ENCODE peak calls at places on chromosomes 16 and 17, in six cellular contexts. T, D, K, X, S and A are unnamed samples.

GRCh38 chr16:62190426-62190825 is 154.2 kb upstream of the CDH8 start:
- DNase-seq in T (no peak), D (peak; percentile 43), K (no peak), X (no peak), S (peak; percentile 9), A (peak; percentile 3)

GRCh38 chr16:20707461-20707860 is 10.0 kb upstream of the ACSM1 start:
- DNase-seq in T (no peak), D (no peak), K (no peak), X (no peak), S (no peak), A (no peak)

GRCh38 chr16:8866118-8866883 is 2.5 kb downstream of the CARHSP1 start:
- DNase-seq in T (peak; percentile 87), D (peak; percentile 51), K (peak; percentile 95), X (no peak), S (peak; percentile 94), A (no peak)

GRCh38 chr17:21549107-21549687 is 143.1 kb upstream of the KCNJ18 start:
- DNase-seq in T (no peak), D (peak; percentile 11), K (no peak), X (peak; percentile 83), S (no peak), A (no peak)

GRCh38 chr16:50743575-50744225 is 1.8 kb downstream of the CYLD start:
- DNase-seq in T (no peak), D (no peak), K (no peak), X (no peak), S (no peak), A (no peak)

GRCh38 chr16:58126451-58126968 is 2.7 kb downstream of the CFAP20 start:
- DNase-seq in T (no peak), D (no peak), K (no peak), X (no peak), S (no peak), A (no peak)

GRCh38 chr17:42787266-42787665 is 6.9 kb downstream of the WNK4 start:
- DNase-seq in T (no peak), D (no peak), K (no peak), X (no peak), S (no peak), A (no peak)

GRCh38 chr17:49101054-49101534 is 31.5 kb upstream of the B4GALNT2 start:
- DNase-seq in T (no peak), D (peak; percentile 92), K (no peak), X (peak; percentile 86), S (no peak), A (peak; percentile 19)

GRCh38 chr16:12362482-12363458 is 386.2 kb downstream of the SNX29 start:
- DNase-seq in T (no peak), D (peak; percentile 25), K (no peak), X (peak; percentile 17), S (no peak), A (no peak)

GRCh38 chr17:82241183-82241925 is 12.5 kb downstream of the SLC16A3 start:
- DNase-seq in T (no peak), D (peak; percentile 59), K (no peak), X (peak; percentile 36), S (no peak), A (peak; percentile 54)

GRCh38 chr17:67629963-67630320 is 87.8 kb upstream of the NOL11 start:
- DNase-seq in T (no peak), D (peak; percentile 61), K (no peak), X (peak; percentile 75), S (no peak), A (no peak)

GRCh38 chr17:83080641-83081560 is 1.5 kb downstream of the METRNL start:
- DNase-seq in T (no peak), D (peak; percentile 26), K (no peak), X (peak; percentile 24), S (no peak), A (no peak)

GRCh38 chr17:19897108-19897854 is 29.5 kb upstream of the ULK2 start:
- DNase-seq in T (no peak), D (peak; percentile 34), K (no peak), X (no peak), S (no peak), A (no peak)

GRCh38 chr17:42133461-42134041 is 10.9 kb downstream of the HSPB9 start:
- DNase-seq in T (no peak), D (no peak), K (no peak), X (no peak), S (no peak), A (no peak)

GRCh38 chr17:10754109-10754508 is 24.3 kb upstream of the TMEM220 start:
- DNase-seq in T (no peak), D (no peak), K (peak; percentile 87), X (peak; percentile 11), S (no peak), A (peak; percentile 36)

GRCh38 chr17:79923974-79924638 is 84.9 kb upstream of the CBX4 start:
- DNase-seq in T (peak; percentile 50), D (peak; percentile 41), K (peak; percentile 94), X (peak; percentile 12), S (peak; percentile 73), A (no peak)

GRCh38 chr17:79986441-79987186 is 49.1 kb downstream of the TBC1D16 start:
- DNase-seq in T (no peak), D (no peak), K (no peak), X (peak; percentile 67), S (no peak), A (no peak)

GRCh38 chr17:30526401-30526800 is 49.2 kb downstream of the GOSR1 start:
- DNase-seq in T (no peak), D (no peak), K (no peak), X (no peak), S (no peak), A (no peak)

GRCh38 chr16:31810863-31811262 is 62.7 kb upstream of the ZNF267 start:
- DNase-seq in T (no peak), D (no peak), K (no peak), X (no peak), S (no peak), A (no peak)

GRCh38 chr16:31807086-31807485 is 66.5 kb upstream of the ZNF267 start:
- DNase-seq in T (no peak), D (no peak), K (no peak), X (no peak), S (no peak), A (no peak)
- H3K4me2 ChIP-seq in T (no peak overlapping the region), D (no peak overlapping the region), K (no peak overlapping the region), X (no peak overlapping the region), S (no peak overlapping the region), A (no peak overlapping the region)

GRCh38 chr17:74776044-74776962 is at the start of gene NAT9:
- DNase-seq in T (peak; percentile 92), D (peak; percentile 95), K (peak; percentile 100), X (peak; percentile 92), S (peak; percentile 96), A (peak; percentile 98)
- H3K4ac ChIP-seq in T (peak within 1 kb of the TSS; percentile 57), D (no peak within 1 kb of the TSS), K (no peak within 1 kb of the TSS), X (peak within 1 kb of the TSS; percentile 97), S (no peak within 1 kb of the TSS), A (peak within 1 kb of the TSS; percentile 83)

DNA sequence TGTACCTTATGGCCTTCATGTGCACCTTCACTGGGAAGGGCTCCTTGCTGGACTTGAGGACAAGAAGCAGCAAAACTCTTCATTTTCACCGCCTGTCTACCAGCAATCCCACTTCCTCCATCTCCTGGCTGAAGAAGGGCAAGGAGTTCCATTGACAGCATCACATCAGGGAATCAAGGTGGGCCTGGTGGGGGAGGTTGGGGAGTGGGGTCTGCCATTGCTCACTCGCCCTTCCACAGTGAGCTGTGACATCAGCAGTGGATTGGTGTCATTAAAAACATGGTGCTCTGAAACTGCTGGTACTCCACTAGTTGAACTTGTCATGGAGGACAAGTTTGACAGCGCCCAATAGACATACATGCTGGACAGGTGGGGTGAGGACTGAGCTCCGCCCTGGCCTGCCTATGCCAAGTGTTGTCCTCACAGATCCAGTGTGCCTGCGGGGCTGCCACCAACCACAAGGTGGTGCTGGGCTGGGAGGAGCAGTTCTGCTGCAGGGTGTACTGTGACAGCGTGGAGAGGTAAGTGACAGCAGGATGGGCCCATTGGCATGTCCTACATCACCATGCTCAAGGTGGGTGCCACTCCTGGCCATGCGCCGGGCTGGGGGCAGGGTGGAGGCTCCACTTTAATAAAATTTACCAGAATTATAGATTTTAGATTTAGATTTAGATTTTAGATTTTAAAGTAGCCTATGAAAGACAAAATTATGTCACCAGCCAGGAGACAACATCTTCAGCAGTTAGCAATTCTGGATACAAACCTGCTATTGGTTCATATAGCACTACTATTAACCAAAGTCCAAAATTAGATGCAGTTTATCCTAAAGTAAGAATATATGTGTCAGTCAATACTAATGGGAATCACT is 1729.1 kb downstream of the TP53TG3F start:
- DNase-seq in T (no peak), D (no peak), K (no peak), X (no peak), S (no peak), A (no peak)
- H3K9me3 ChIP-seq in T (peaks cover 69% of the 10 kb centered on the region), D (no peaks in the 10 kb centered on the region), K (peaks cover 71% of the 10 kb centered on the region), X (peaks cover 17% of the 10 kb centered on the region), S (no peaks in the 10 kb centered on the region), A (peaks cover 46% of the 10 kb centered on the region)

GRCh38 chr17:75680431-75680830 is 13.3 kb downstream of the SAP30BP start:
- DNase-seq in T (no peak), D (no peak), K (no peak), X (no peak), S (no peak), A (peak; percentile 92)

GRCh38 chr17:75683467-75684041 is 16.4 kb downstream of the SAP30BP start:
- DNase-seq in T (no peak), D (peak; percentile 61), K (no peak), X (peak; percentile 80), S (no peak), A (no peak)

GRCh38 chr17:75679706-75680201 is 12.6 kb downstream of the SAP30BP start:
- DNase-seq in T (no peak), D (peak; percentile 32), K (no peak), X (no peak), S (no peak), A (peak; percentile 91)

GRCh38 chr17:75684249-75684648 is 17.1 kb downstream of the SAP30BP start:
- DNase-seq in T (no peak), D (no peak), K (no peak), X (peak; percentile 42), S (no peak), A (no peak)

GRCh38 chr17:75681289-75681688 is 14.2 kb downstream of the SAP30BP start:
- DNase-seq in T (no peak), D (peak; percentile 53), K (no peak), X (peak; percentile 58), S (no peak), A (peak; percentile 40)
- H3K4me2 ChIP-seq in T (no peak overlapping the region), D (no peak overlapping the region), K (no peak overlapping the region), X (no peak overlapping the region), S (no peak overlapping the region), A (no peak overlapping the region)